ENCODE peak calls at places on chromosomes 13 and 19, in seven cellular contexts. One of them, this sample, is unnamed.

GRCh38 chr13:87235621-87236020 is 435.6 kb upstream of the SLITRK5 start:
- DNase-seq in transverse colon: no peak
- DNase-seq in bronchial epithelial cell: peak; percentile 33
- DNase-seq in left ventricle myocardium inferior: no peak
- DNase-seq in retinal pigment epithelial cell: no peak
- DNase-seq in cardiac fibroblast: no peak
- DNase-seq in right cardiac atrium: no peak
- DNase-seq in this sample: no peak

GRCh38 chr19:49832556-49832955 is 14.5 kb downstream of the MED25 start:
- DNase-seq in transverse colon: no peak
- DNase-seq in retinal pigment epithelial cell: no peak
- DNase-seq in bronchial epithelial cell: no peak
- DNase-seq in right cardiac atrium: no peak
- DNase-seq in cardiac fibroblast: no peak
- DNase-seq in left ventricle myocardium inferior: no peak
- DNase-seq in this sample: no peak

GRCh38 chr19:38841787-38842438 is 7.9 kb downstream of the HNRNPL start:
- DNase-seq in right cardiac atrium: peak; percentile 43
- DNase-seq in bronchial epithelial cell: no peak
- DNase-seq in cardiac fibroblast: no peak
- DNase-seq in transverse colon: no peak
- DNase-seq in retinal pigment epithelial cell: no peak
- DNase-seq in left ventricle myocardium inferior: no peak
- DNase-seq in this sample: no peak

GRCh38 chr19:1455336-1456120 is 5.6 kb downstream of the APC2 start:
- DNase-seq in left ventricle myocardium inferior: no peak
- DNase-seq in cardiac fibroblast: peak; percentile 63
- DNase-seq in retinal pigment epithelial cell: no peak
- DNase-seq in right cardiac atrium: peak; percentile 77
- DNase-seq in bronchial epithelial cell: peak; percentile 74
- DNase-seq in transverse colon: peak; percentile 83
- DNase-seq in this sample: no peak

GRCh38 chr13:114067886-114068722 is 64.3 kb downstream of the RASA3 start:
- DNase-seq in retinal pigment epithelial cell: no peak
- DNase-seq in cardiac fibroblast: no peak
- DNase-seq in transverse colon: peak; percentile 72
- DNase-seq in left ventricle myocardium inferior: no peak
- DNase-seq in bronchial epithelial cell: no peak
- DNase-seq in right cardiac atrium: peak; percentile 61
- DNase-seq in this sample: no peak

GRCh38 chr13:40789275-40790231 is at the start of gene SLC25A15:
- DNase-seq in cardiac fibroblast: peak; percentile 92
- DNase-seq in right cardiac atrium: peak; percentile 94
- DNase-seq in transverse colon: peak; percentile 88
- DNase-seq in left ventricle myocardium inferior: peak; percentile 85
- DNase-seq in bronchial epithelial cell: peak; percentile 54
- DNase-seq in retinal pigment epithelial cell: peak; percentile 38
- DNase-seq in this sample: peak; percentile 85

GRCh38 chr19:13366529-13367143 is 139.6 kb downstream of the CACNA1A start:
- DNase-seq in retinal pigment epithelial cell: no peak
- DNase-seq in cardiac fibroblast: peak; percentile 49
- DNase-seq in transverse colon: no peak
- DNase-seq in bronchial epithelial cell: peak; percentile 18
- DNase-seq in right cardiac atrium: no peak
- DNase-seq in left ventricle myocardium inferior: no peak
- DNase-seq in this sample: peak; percentile 23

GRCh38 chr13:44972956-44973581 is 16.2 kb downstream of the NUFIP1 start:
- DNase-seq in cardiac fibroblast: peak; percentile 56
- DNase-seq in retinal pigment epithelial cell: no peak
- DNase-seq in bronchial epithelial cell: peak; percentile 30
- DNase-seq in right cardiac atrium: no peak
- DNase-seq in transverse colon: no peak
- DNase-seq in left ventricle myocardium inferior: no peak
- DNase-seq in this sample: peak; percentile 61

GRCh38 chr19:27974082-27974513 is 1238.9 kb downstream of the UQCRFS1 start:
- DNase-seq in right cardiac atrium: peak; percentile 46
- DNase-seq in left ventricle myocardium inferior: no peak
- DNase-seq in bronchial epithelial cell: peak; percentile 0
- DNase-seq in retinal pigment epithelial cell: peak; percentile 72
- DNase-seq in cardiac fibroblast: peak; percentile 26
- DNase-seq in transverse colon: peak; percentile 9
- DNase-seq in this sample: peak; percentile 20

GRCh38 chr19:3324405-3324856 is 42.0 kb upstream of the NFIC start:
- DNase-seq in bronchial epithelial cell: no peak
- DNase-seq in transverse colon: peak; percentile 78
- DNase-seq in right cardiac atrium: peak; percentile 81
- DNase-seq in left ventricle myocardium inferior: peak; percentile 53
- DNase-seq in retinal pigment epithelial cell: no peak
- DNase-seq in cardiac fibroblast: peak; percentile 26
- DNase-seq in this sample: no peak

GRCh38 chr13:48315981-48316380 is 12.4 kb downstream of the RB1 start:
- DNase-seq in bronchial epithelial cell: no peak
- DNase-seq in left ventricle myocardium inferior: peak; percentile 15
- DNase-seq in right cardiac atrium: no peak
- DNase-seq in transverse colon: no peak
- DNase-seq in cardiac fibroblast: peak; percentile 42
- DNase-seq in retinal pigment epithelial cell: no peak
- DNase-seq in this sample: peak; percentile 37

GRCh38 chr13:100860866-100861265 is 186.3 kb upstream of the TMTC4 start:
- DNase-seq in retinal pigment epithelial cell: no peak
- DNase-seq in transverse colon: no peak
- DNase-seq in left ventricle myocardium inferior: no peak
- DNase-seq in cardiac fibroblast: no peak
- DNase-seq in right cardiac atrium: no peak
- DNase-seq in bronchial epithelial cell: no peak
- DNase-seq in this sample: peak; percentile 38

GRCh38 chr19:7676854-7677253 is at the start of gene MCEMP1:
- DNase-seq in right cardiac atrium: peak; percentile 29
- DNase-seq in retinal pigment epithelial cell: no peak
- DNase-seq in left ventricle myocardium inferior: no peak
- DNase-seq in transverse colon: no peak
- DNase-seq in bronchial epithelial cell: no peak
- DNase-seq in cardiac fibroblast: no peak
- DNase-seq in this sample: no peak

GRCh38 chr13:97392020-97392419 is 41.9 kb upstream of the RAP2A start:
- DNase-seq in bronchial epithelial cell: no peak
- DNase-seq in right cardiac atrium: no peak
- DNase-seq in retinal pigment epithelial cell: no peak
- DNase-seq in left ventricle myocardium inferior: no peak
- DNase-seq in transverse colon: no peak
- DNase-seq in cardiac fibroblast: no peak
- DNase-seq in this sample: no peak

GRCh38 chr13:52780092-52780491 is 40.5 kb upstream of the CNMD start:
- DNase-seq in right cardiac atrium: no peak
- DNase-seq in bronchial epithelial cell: no peak
- DNase-seq in cardiac fibroblast: no peak
- DNase-seq in retinal pigment epithelial cell: no peak
- DNase-seq in transverse colon: no peak
- DNase-seq in left ventricle myocardium inferior: no peak
- DNase-seq in this sample: no peak

GRCh38 chr13:74136089-74136658 is 2.0 kb upstream of the KLF12 start:
- DNase-seq in bronchial epithelial cell: peak; percentile 58
- DNase-seq in right cardiac atrium: peak; percentile 71
- DNase-seq in retinal pigment epithelial cell: no peak
- DNase-seq in transverse colon: peak; percentile 31
- DNase-seq in cardiac fibroblast: peak; percentile 59
- DNase-seq in left ventricle myocardium inferior: peak; percentile 31
- DNase-seq in this sample: peak; percentile 72

GRCh38 chr19:8731428-8732169 is 10.2 kb downstream of the OR2Z1 start:
- DNase-seq in cardiac fibroblast: no peak
- DNase-seq in bronchial epithelial cell: no peak
- DNase-seq in transverse colon: no peak
- DNase-seq in right cardiac atrium: no peak
- DNase-seq in retinal pigment epithelial cell: no peak
- DNase-seq in left ventricle myocardium inferior: no peak
- DNase-seq in this sample: no peak

GRCh38 chr13:111914241-111915103 is 152.5 kb upstream of the SOX1 start:
- DNase-seq in left ventricle myocardium inferior: no peak
- DNase-seq in cardiac fibroblast: no peak
- DNase-seq in retinal pigment epithelial cell: no peak
- DNase-seq in right cardiac atrium: no peak
- DNase-seq in transverse colon: no peak
- DNase-seq in bronchial epithelial cell: no peak
- DNase-seq in this sample: no peak

GRCh38 chr13:108690726-108691125 is 61.3 kb downstream of the MYO16 start:
- DNase-seq in right cardiac atrium: no peak
- DNase-seq in transverse colon: no peak
- DNase-seq in retinal pigment epithelial cell: no peak
- DNase-seq in bronchial epithelial cell: no peak
- DNase-seq in cardiac fibroblast: no peak
- DNase-seq in left ventricle myocardium inferior: no peak
- DNase-seq in this sample: no peak

GRCh38 chr19:14473915-14474578 is 1.1 kb downstream of the PTGER1 start:
- DNase-seq in right cardiac atrium: peak; percentile 75
- DNase-seq in left ventricle myocardium inferior: no peak
- DNase-seq in transverse colon: peak; percentile 53
- DNase-seq in retinal pigment epithelial cell: no peak
- DNase-seq in cardiac fibroblast: no peak
- DNase-seq in bronchial epithelial cell: no peak
- DNase-seq in this sample: peak; percentile 63

GRCh38 chr19:2345794-2346663 is 14.0 kb upstream of the TMPRSS9 start:
- DNase-seq in bronchial epithelial cell: no peak
- DNase-seq in cardiac fibroblast: peak; percentile 37
- DNase-seq in retinal pigment epithelial cell: no peak
- DNase-seq in left ventricle myocardium inferior: peak; percentile 40
- DNase-seq in right cardiac atrium: peak; percentile 78
- DNase-seq in transverse colon: peak; percentile 86
- DNase-seq in this sample: peak; percentile 44

DNA sequence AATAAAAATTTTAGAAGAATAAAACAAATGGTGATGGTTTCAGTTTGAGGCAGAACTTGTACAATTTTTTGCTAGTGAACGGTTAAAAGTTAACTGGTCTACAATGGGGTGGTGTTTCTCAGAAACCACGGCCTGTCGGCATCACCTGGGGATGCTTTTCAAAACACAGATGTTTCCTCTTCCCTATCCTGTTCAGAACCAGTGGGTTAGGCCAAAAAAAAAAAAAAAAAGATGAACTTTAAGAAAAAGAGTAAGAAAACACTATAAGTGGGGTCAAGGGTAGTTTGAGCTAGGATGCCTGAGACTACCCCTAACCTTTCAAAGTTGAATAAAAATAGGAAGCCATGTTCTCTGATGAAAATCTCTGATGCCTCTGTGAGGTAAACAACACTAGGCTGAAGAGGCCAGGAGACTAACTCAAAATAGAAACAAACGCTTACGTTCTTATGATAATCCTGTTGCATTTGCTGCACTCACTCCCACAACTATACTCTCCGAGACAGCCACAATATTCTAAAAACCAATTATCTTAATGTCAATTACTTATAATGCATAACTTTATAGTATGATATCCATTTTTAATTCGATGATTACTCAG is 3.3 kb downstream of the MTIF3 start:
- DNase-seq in left ventricle myocardium inferior: no peak
- DNase-seq in cardiac fibroblast: no peak
- DNase-seq in transverse colon: peak; percentile 30
- DNase-seq in bronchial epithelial cell: no peak
- DNase-seq in right cardiac atrium: no peak
- DNase-seq in retinal pigment epithelial cell: no peak
- DNase-seq in this sample: no peak
- H3K4me3 ChIP-seq in left ventricle myocardium inferior: peak overlapping the region; percentile 88
- H3K4me3 ChIP-seq in cardiac fibroblast: no peak overlapping the region
- H3K4me3 ChIP-seq in transverse colon: no peak overlapping the region
- H3K4me3 ChIP-seq in bronchial epithelial cell: no peak overlapping the region
- H3K4me3 ChIP-seq in right cardiac atrium: no peak overlapping the region
- H3K4me3 ChIP-seq in retinal pigment epithelial cell: no peak overlapping the region
- H3K4me3 ChIP-seq in this sample: no peak overlapping the region

DNA sequence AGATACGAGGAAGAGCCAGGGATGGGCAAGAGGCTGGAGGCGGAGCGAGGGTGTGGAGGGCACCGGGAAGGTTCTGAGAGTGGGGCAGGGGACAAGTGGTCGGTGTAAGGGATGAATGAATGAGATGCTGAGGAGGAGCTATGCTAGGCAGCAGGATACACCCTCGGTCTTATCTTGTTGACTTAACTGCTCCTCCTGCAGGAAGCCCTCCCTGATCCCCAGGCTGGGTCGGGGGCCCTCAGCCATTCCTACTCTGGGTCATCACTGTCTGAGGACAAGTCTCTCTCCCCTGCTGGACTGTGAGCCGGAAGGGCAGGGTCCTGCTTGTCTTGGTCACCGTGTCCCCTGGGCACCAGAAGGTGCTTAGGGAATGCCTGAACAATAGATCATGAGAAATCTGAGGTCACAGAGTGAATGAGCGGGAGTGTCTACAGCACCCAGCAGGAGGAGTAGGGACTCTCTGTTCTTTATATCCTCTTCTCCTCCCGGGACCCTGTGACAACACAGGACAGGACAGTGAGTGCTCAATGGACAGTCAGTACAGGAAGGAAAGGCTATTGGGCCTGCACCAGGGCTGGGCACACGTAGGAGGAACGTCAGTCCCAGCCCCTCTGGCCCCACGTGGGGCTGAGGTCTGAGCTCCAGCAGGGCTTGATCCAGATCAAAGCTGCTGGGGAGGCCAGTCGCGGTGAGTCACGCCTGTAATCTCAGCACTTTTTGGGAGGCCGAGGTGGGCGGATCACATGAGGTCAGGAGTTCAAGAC is 6.5 kb downstream of the NKPD1 start:
- DNase-seq in bronchial epithelial cell: no peak
- DNase-seq in retinal pigment epithelial cell: peak; percentile 79
- DNase-seq in left ventricle myocardium inferior: no peak
- DNase-seq in cardiac fibroblast: peak; percentile 89
- DNase-seq in transverse colon: no peak
- DNase-seq in right cardiac atrium: no peak
- DNase-seq in this sample: peak; percentile 79
- H3K4me3 ChIP-seq in bronchial epithelial cell: no peak overlapping the region
- H3K4me3 ChIP-seq in retinal pigment epithelial cell: no peak overlapping the region
- H3K4me3 ChIP-seq in left ventricle myocardium inferior: peak overlapping the region; percentile 62
- H3K4me3 ChIP-seq in cardiac fibroblast: peak overlapping the region; percentile 2
- H3K4me3 ChIP-seq in transverse colon: no peak overlapping the region
- H3K4me3 ChIP-seq in right cardiac atrium: peak overlapping the region; percentile 6
- H3K4me3 ChIP-seq in this sample: no peak overlapping the region

GRCh38 chr19:18045307-18046013 is 37.5 kb downstream of the ARRDC2 start:
- DNase-seq in bronchial epithelial cell: no peak
- DNase-seq in left ventricle myocardium inferior: no peak
- DNase-seq in right cardiac atrium: no peak
- DNase-seq in retinal pigment epithelial cell: no peak
- DNase-seq in cardiac fibroblast: no peak
- DNase-seq in transverse colon: no peak
- DNase-seq in this sample: no peak
- H3K4me3 ChIP-seq in bronchial epithelial cell: peak overlapping the region; percentile 3
- H3K4me3 ChIP-seq in left ventricle myocardium inferior: peak overlapping the region; percentile 62
- H3K4me3 ChIP-seq in right cardiac atrium: peak overlapping the region; percentile 55
- H3K4me3 ChIP-seq in retinal pigment epithelial cell: no peak overlapping the region
- H3K4me3 ChIP-seq in cardiac fibroblast: peak overlapping the region; percentile 26
- H3K4me3 ChIP-seq in transverse colon: no peak overlapping the region
- H3K4me3 ChIP-seq in this sample: peak overlapping the region; percentile 42

DNA sequence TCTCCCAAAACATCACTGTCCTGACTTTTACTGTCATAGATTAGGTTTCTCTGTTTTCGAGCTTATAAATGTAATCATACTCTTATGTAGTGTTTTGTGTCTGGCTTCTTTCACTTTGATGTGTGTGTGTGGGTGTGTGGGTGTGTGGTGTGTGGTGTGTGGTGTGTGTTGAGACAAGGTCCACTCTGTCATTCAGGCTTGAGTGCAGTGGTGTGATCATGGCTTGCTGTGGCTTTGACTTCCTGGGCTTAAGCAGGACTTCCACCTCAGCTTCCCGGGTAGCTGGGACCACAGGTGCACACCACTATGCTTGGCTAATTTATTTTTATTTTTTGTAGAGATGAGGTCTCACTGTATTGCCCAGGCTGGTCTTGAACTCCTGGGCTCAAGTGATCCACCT is 59.6 kb downstream of the PDS5B start:
- DNase-seq in retinal pigment epithelial cell: no peak
- DNase-seq in cardiac fibroblast: no peak
- DNase-seq in left ventricle myocardium inferior: no peak
- DNase-seq in transverse colon: no peak
- DNase-seq in right cardiac atrium: no peak
- DNase-seq in bronchial epithelial cell: no peak
- DNase-seq in this sample: no peak
- H3K4me3 ChIP-seq in retinal pigment epithelial cell: no peak overlapping the region
- H3K4me3 ChIP-seq in cardiac fibroblast: no peak overlapping the region
- H3K4me3 ChIP-seq in left ventricle myocardium inferior: no peak overlapping the region
- H3K4me3 ChIP-seq in transverse colon: no peak overlapping the region
- H3K4me3 ChIP-seq in right cardiac atrium: no peak overlapping the region
- H3K4me3 ChIP-seq in bronchial epithelial cell: no peak overlapping the region
- H3K4me3 ChIP-seq in this sample: no peak overlapping the region

This sample was measured in foreskin fibroblast.